ENCODE peak calls at places on chromosomes 7 and 10, in five cellular contexts. D is IMR-90, P is cardiac muscle cell, G is psoas muscle, A is fibroblast of lung. W is an unnamed sample.

GRCh38 chr10:133087679-133088523 is at the start of gene ADGRA1:
- DNase-seq in D (no peak), P (peak; percentile 58), G (no peak), A (no peak), W (peak; percentile 62)

GRCh38 chr10:70779685-70780369 is 5.3 kb downstream of the TBATA start:
- DNase-seq in D (no peak), P (no peak), G (no peak), A (no peak), W (no peak)

GRCh38 chr10:6445671-6446278 is 134.3 kb downstream of the PRKCQ start:
- DNase-seq in D (peak; percentile 28), P (peak; percentile 33), G (peak; percentile 56), A (peak; percentile 17), W (peak; percentile 8)

GRCh38 chr7:148142660-148143248 is 447.8 kb upstream of the C7orf33 start:
- DNase-seq in D (peak; percentile 21), P (peak; percentile 55), G (no peak), A (no peak), W (peak; percentile 45)

GRCh38 chr10:52703898-52704297 is 68.7 kb downstream of the MBL2 start:
- DNase-seq in D (no peak), P (no peak), G (no peak), A (peak; percentile 39), W (no peak)

GRCh38 chr7:86643478-86644281 is at the start of gene GRM3:
- DNase-seq in D (no peak), P (peak; percentile 88), G (no peak), A (peak; percentile 0), W (peak; percentile 30)

GRCh38 chr7:128902761-128903585 is 7.5 kb downstream of the KCP start:
- DNase-seq in D (peak; percentile 8), P (no peak), G (no peak), A (no peak), W (no peak)

GRCh38 chr7:151020231-151020630 is 4.1 kb downstream of the ATG9B start:
- DNase-seq in D (no peak), P (no peak), G (no peak), A (no peak), W (no peak)

GRCh38 chr10:116674901-116675423 is 54.2 kb downstream of the PNLIPRP2 start:
- DNase-seq in D (no peak), P (no peak), G (no peak), A (no peak), W (no peak)

GRCh38 chr7:27677912-27678612 is 15.4 kb upstream of the HIBADH start:
- DNase-seq in D (peak; percentile 96), P (no peak), G (no peak), A (peak; percentile 99), W (no peak)

GRCh38 chr7:81873559-81873958 is 103.7 kb upstream of the HGF start:
- DNase-seq in D (peak; percentile 65), P (no peak), G (no peak), A (no peak), W (no peak)

GRCh38 chr7:34096135-34096775 is 190.9 kb downstream of the BMPER start:
- DNase-seq in D (peak; percentile 93), P (no peak), G (peak; percentile 88), A (peak; percentile 92), W (no peak)

GRCh38 chr7:125924037-125924436 is 994.4 kb upstream of the POT1 start:
- DNase-seq in D (no peak), P (no peak), G (no peak), A (no peak), W (no peak)
- H3K27ac ChIP-seq in D (no peak overlapping the region), P (no peak overlapping the region), G (no peak overlapping the region), A (no peak overlapping the region), W (no peak overlapping the region)

DNA sequence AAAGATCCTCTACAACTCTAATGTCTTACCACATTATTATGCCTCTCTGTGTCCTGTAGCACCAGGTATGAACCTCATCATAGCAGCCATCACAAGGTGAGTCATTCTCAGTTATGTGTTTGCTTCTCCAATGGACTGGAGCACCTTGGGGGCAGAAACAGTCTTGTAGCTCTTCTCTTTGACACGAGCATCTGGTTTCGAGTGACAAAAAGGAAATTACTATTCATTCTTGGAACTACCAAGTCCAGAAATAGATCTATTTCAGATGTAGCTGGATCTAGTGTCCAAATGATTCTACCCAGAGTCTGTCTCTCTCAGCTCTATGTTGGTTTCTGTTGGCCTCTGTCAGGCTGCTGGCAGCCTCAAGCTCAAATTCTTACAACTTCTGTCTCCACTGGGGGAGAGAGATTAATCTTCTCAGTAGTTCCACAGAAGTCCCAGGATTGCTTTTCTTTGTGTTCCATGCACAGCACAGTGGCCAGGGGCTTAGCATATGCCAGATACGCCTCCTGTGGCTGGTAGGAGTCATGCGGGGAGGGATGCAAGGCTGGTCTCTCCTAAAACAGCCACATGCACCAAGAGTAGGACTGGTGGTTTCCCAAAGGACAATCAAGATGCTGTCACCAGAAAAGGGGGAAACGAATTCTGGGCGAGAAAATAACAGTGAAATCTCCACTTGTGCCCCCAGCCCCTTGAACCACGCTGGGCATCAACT is 37.2 kb upstream of the PAPSS2 start:
- DNase-seq in D (no peak), P (no peak), G (no peak), A (no peak), W (peak; percentile 15)
- TF ChIP-seq CTCF in D (no peak), P (no peak), G (no peak), A (no peak), W (peak; percentile 32)

DNA sequence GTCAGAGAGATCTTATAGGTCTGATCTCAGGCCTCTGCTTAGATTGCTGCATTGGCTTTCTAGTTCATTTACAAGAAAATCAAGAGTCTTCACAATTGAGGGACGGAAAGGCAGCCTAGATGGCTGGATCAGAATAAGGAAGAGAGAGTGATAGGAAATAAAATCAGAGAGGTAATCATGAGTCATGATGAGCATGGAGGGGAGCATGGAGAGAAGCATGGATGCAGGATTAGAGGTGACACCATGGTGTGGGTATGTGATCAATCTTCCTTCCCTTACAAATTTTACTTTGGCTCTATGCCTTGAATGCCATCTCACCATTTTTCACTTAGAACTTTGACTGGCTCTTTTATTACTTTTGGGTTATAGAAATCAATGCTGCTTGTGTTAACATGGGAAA is 1.4 kb downstream of the BCCIP start:
- DNase-seq in D (peak; percentile 61), P (no peak), G (no peak), A (peak; percentile 61), W (no peak)
- H3K36me3 ChIP-seq in D (peaks cover 14% of the 10 kb centered on the region), P (peaks cover 15% of the 10 kb centered on the region), G (peaks cover 49% of the 10 kb centered on the region), A (peaks cover 11% of the 10 kb centered on the region), W (peaks cover 47% of the 10 kb centered on the region)

DNA sequence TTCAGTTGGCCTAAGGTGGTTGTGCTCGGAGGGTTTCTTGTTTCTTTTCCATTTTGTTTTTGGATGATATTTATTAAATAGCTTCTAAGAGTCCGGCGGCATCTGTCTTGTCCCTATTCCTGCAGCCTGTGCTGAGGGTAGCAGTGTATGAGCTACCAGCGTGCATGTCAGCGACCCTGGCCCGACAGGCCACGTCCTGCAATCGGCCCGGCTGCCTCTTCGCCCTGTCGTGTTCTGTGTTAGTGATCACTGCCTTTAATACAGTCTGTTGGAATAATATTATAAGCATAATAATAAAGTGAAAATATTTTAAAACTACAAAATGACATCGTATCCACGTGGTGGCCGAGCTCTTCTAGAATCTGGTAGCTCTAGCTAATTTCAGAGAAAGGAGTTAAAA is 20.4 kb downstream of the GATA3 start:
- DNase-seq in D (no peak), P (no peak), G (no peak), A (no peak), W (no peak)
- H3K27ac ChIP-seq in D (no peak overlapping the region), P (no peak overlapping the region), G (no peak overlapping the region), A (no peak overlapping the region), W (no peak overlapping the region)

W was measured in WERI-Rb-1.